ENCODE peak calls at places on chromosomes 3 and 15, in five cellular contexts. One of them, this sample, is unnamed.

GRCh38 chr15:59222906-59223579 is 16.4 kb downstream of the LDHAL6B start:
- DNase-seq in NCI-H1092 treated with DMSO at 0.1 percent for 48 hours: no peak
- DNase-seq in testis: no peak
- DNase-seq in NT2/D1: no peak
- DNase-seq in lower lobe of right lung: no peak
- DNase-seq in this sample: no peak

GRCh38 chr3:111737056-111737711 is 121.9 kb upstream of the PHLDB2 start:
- DNase-seq in NCI-H1092 treated with DMSO at 0.1 percent for 48 hours: no peak
- DNase-seq in testis: peak
- DNase-seq in NT2/D1: no peak
- DNase-seq in lower lobe of right lung: no peak
- DNase-seq in this sample: no peak

GRCh38 chr15:35058534-35059054 is 26.5 kb downstream of the NANOGP8 start:
- DNase-seq in NCI-H1092 treated with DMSO at 0.1 percent for 48 hours: no peak
- DNase-seq in testis: no peak
- DNase-seq in NT2/D1: no peak
- DNase-seq in lower lobe of right lung: no peak
- DNase-seq in this sample: no peak

GRCh38 chr3:148079370-148079769 is 618.3 kb upstream of the AGTR1 start:
- DNase-seq in NCI-H1092 treated with DMSO at 0.1 percent for 48 hours: no peak
- DNase-seq in testis: no peak
- DNase-seq in NT2/D1: no peak
- DNase-seq in lower lobe of right lung: no peak
- DNase-seq in this sample: no peak

GRCh38 chr3:126551839-126552687 is 6.7 kb downstream of the C3orf22 start:
- DNase-seq in NCI-H1092 treated with DMSO at 0.1 percent for 48 hours: no peak
- DNase-seq in testis: no peak
- DNase-seq in NT2/D1: no peak
- DNase-seq in lower lobe of right lung: peak
- DNase-seq in this sample: no peak

GRCh38 chr3:33388374-33389100 is 51.7 kb downstream of the UBP1 start:
- DNase-seq in NCI-H1092 treated with DMSO at 0.1 percent for 48 hours: no peak
- DNase-seq in testis: no peak
- DNase-seq in NT2/D1: no peak
- DNase-seq in lower lobe of right lung: no peak
- DNase-seq in this sample: no peak

GRCh38 chr15:87733977-87734376 is 522.6 kb downstream of the NTRK3 start:
- DNase-seq in NCI-H1092 treated with DMSO at 0.1 percent for 48 hours: no peak
- DNase-seq in testis: no peak
- DNase-seq in NT2/D1: no peak
- DNase-seq in lower lobe of right lung: no peak
- DNase-seq in this sample: no peak

GRCh38 chr3:15291589-15292541 is 40.5 kb downstream of the SH3BP5 start:
- DNase-seq in NCI-H1092 treated with DMSO at 0.1 percent for 48 hours: no peak
- DNase-seq in testis: no peak
- DNase-seq in NT2/D1: no peak
- DNase-seq in lower lobe of right lung: no peak
- DNase-seq in this sample: peak

GRCh38 chr3:53250881-53251605 is 4.8 kb downstream of the TKT start:
- DNase-seq in NCI-H1092 treated with DMSO at 0.1 percent for 48 hours: no peak
- DNase-seq in testis: no peak
- DNase-seq in NT2/D1: no peak
- DNase-seq in lower lobe of right lung: no peak
- DNase-seq in this sample: no peak

GRCh38 chr3:38020342-38020726 is 9.1 kb downstream of the PLCD1 start:
- DNase-seq in NCI-H1092 treated with DMSO at 0.1 percent for 48 hours: no peak
- DNase-seq in testis: no peak
- DNase-seq in NT2/D1: no peak
- DNase-seq in lower lobe of right lung: peak
- DNase-seq in this sample: no peak

GRCh38 chr3:43094851-43095250 is 11.0 kb downstream of the POMGNT2 start:
- DNase-seq in NCI-H1092 treated with DMSO at 0.1 percent for 48 hours: peak
- DNase-seq in testis: no peak
- DNase-seq in NT2/D1: no peak
- DNase-seq in lower lobe of right lung: no peak
- DNase-seq in this sample: no peak

GRCh38 chr15:40789119-40789518 is 17.8 kb upstream of the ZFYVE19 start:
- DNase-seq in NCI-H1092 treated with DMSO at 0.1 percent for 48 hours: no peak
- DNase-seq in testis: no peak
- DNase-seq in NT2/D1: no peak
- DNase-seq in lower lobe of right lung: peak
- DNase-seq in this sample: no peak

GRCh38 chr3:171526869-171527268 is 66.7 kb upstream of the TNIK start:
- DNase-seq in NCI-H1092 treated with DMSO at 0.1 percent for 48 hours: no peak
- DNase-seq in testis: no peak
- DNase-seq in NT2/D1: no peak
- DNase-seq in lower lobe of right lung: no peak
- DNase-seq in this sample: no peak

GRCh38 chr3:69646287-69647067 is 92.8 kb upstream of the MITF start:
- DNase-seq in NCI-H1092 treated with DMSO at 0.1 percent for 48 hours: no peak
- DNase-seq in testis: no peak
- DNase-seq in NT2/D1: no peak
- DNase-seq in lower lobe of right lung: no peak
- DNase-seq in this sample: no peak

GRCh38 chr3:16146015-16146730 is 28.3 kb upstream of the GALNT15 start:
- DNase-seq in NCI-H1092 treated with DMSO at 0.1 percent for 48 hours: no peak
- DNase-seq in testis: no peak
- DNase-seq in NT2/D1: no peak
- DNase-seq in lower lobe of right lung: no peak
- DNase-seq in this sample: no peak

GRCh38 chr3:127264292-127264691 is 23.6 kb downstream of the PRR20G start:
- DNase-seq in NCI-H1092 treated with DMSO at 0.1 percent for 48 hours: no peak
- DNase-seq in testis: no peak
- DNase-seq in NT2/D1: no peak
- DNase-seq in lower lobe of right lung: no peak
- DNase-seq in this sample: peak

GRCh38 chr3:100796556-100796955 is 87.3 kb downstream of the TFG start:
- DNase-seq in NCI-H1092 treated with DMSO at 0.1 percent for 48 hours: no peak
- DNase-seq in testis: no peak
- DNase-seq in NT2/D1: no peak
- DNase-seq in lower lobe of right lung: no peak
- DNase-seq in this sample: peak

GRCh38 chr3:155714295-155714718 is 30.6 kb downstream of the PLCH1 start:
- DNase-seq in NCI-H1092 treated with DMSO at 0.1 percent for 48 hours: peak
- DNase-seq in testis: no peak
- DNase-seq in NT2/D1: no peak
- DNase-seq in lower lobe of right lung: no peak
- DNase-seq in this sample: peak

This sample was measured in NCI-H69.